ENCODE peak calls at places on chromosomes 11 and 22, in ten cellular contexts. W, V, X, N, M, U, L, T, P and I are unnamed samples.

GRCh38 chr22:19756288-19757128 is 4.1 kb upstream of the TBX1 start:
- DNase-seq in L (no peak), U (peak), M (peak), P (no peak), T (peak), X (peak), N (peak), W (peak), V (peak), I (peak)

GRCh38 chr11:119414321-119414720 is 8.7 kb downstream of the THY1 start:
- DNase-seq in W (no peak), U (no peak), P (no peak), N (no peak), T (no peak), M (no peak), V (no peak), X (no peak), L (no peak), I (no peak)

GRCh38 chr11:110077866-110078325 is 15.3 kb upstream of the ZC3H12C start:
- DNase-seq in T (no peak), X (no peak), M (no peak), U (no peak), P (no peak), N (no peak), V (peak), L (peak), W (no peak), I (no peak)

GRCh38 chr11:14642873-14643696 is 519 bp upstream of the PDE3B start:
- DNase-seq in L (no peak), P (no peak), T (no peak), U (no peak), X (no peak), N (peak), V (peak), W (no peak), M (no peak), I (no peak)

GRCh38 chr11:67158241-67158640 is 39.2 kb downstream of the KDM2A start:
- DNase-seq in N (no peak), P (peak), T (no peak), W (no peak), V (no peak), L (peak), M (no peak), X (no peak), U (no peak), I (no peak)

GRCh38 chr11:44532809-44533208 is 32.7 kb upstream of the CD82 start:
- DNase-seq in U (no peak), N (no peak), L (no peak), W (no peak), M (no peak), P (no peak), T (no peak), V (no peak), X (no peak), I (no peak)

GRCh38 chr11:126607374-126607773 is 251.9 kb downstream of the ST3GAL4 start:
- DNase-seq in W (no peak), L (peak), T (peak), N (peak), X (peak), V (peak), U (peak), P (peak), M (no peak), I (no peak)

GRCh38 chr11:26847459-26847858 is 125.6 kb upstream of the SLC5A12 start:
- DNase-seq in M (no peak), W (no peak), N (no peak), P (no peak), L (no peak), V (no peak), U (no peak), X (no peak), T (no peak), I (no peak)

GRCh38 chr11:77418155-77418980 is 55.5 kb downstream of the PAK1 start:
- DNase-seq in U (no peak), X (no peak), W (no peak), M (no peak), N (no peak), P (no peak), V (no peak), L (no peak), T (peak), I (no peak)

GRCh38 chr11:69448471-69449284 is 32.8 kb upstream of the LINC01488 start:
- DNase-seq in U (no peak), P (no peak), W (no peak), X (no peak), L (no peak), N (no peak), M (no peak), V (no peak), T (no peak), I (no peak)

GRCh38 chr11:95788921-95789505 is 569 bp downstream of the FAM76B start:
- DNase-seq in M (peak), X (no peak), V (peak), W (peak), L (peak), T (peak), U (peak), P (no peak), N (peak), I (peak)

GRCh38 chr22:49562685-49563249 is 264.9 kb downstream of the BRD1 start:
- DNase-seq in V (no peak), M (no peak), X (no peak), W (no peak), L (no peak), N (no peak), T (no peak), P (no peak), U (no peak), I (no peak)

GRCh38 chr22:49564054-49564453 is 263.6 kb downstream of the BRD1 start:
- DNase-seq in M (no peak), N (peak), X (no peak), V (no peak), T (no peak), W (no peak), U (no peak), L (no peak), P (no peak), I (no peak)

GRCh38 chr22:49564666-49565515 is 262.8 kb downstream of the BRD1 start:
- DNase-seq in M (no peak), V (no peak), N (peak), W (no peak), P (no peak), U (no peak), X (no peak), L (no peak), T (no peak), I (no peak)

GRCh38 chr22:49561338-49561737 is 266.3 kb downstream of the BRD1 start:
- DNase-seq in L (no peak), T (no peak), X (peak), N (no peak), V (no peak), W (no peak), U (no peak), P (no peak), M (no peak), I (no peak)

GRCh38 chr22:49561976-49562375 is 265.7 kb downstream of the BRD1 start:
- DNase-seq in U (no peak), L (no peak), V (no peak), T (no peak), X (peak), M (no peak), P (no peak), W (no peak), N (no peak), I (no peak)
- TF ChIP-seq CTCF in U (no peak), L (no peak), V (no peak), T (no peak), X (no peak), M (no peak), P (no peak), W (no peak), N (no peak), I (no peak)

GRCh38 chr11:87035976-87036583 is 1.7 kb upstream of the TMEM135 start:
- DNase-seq in N (no peak), P (no peak), T (no peak), L (no peak), W (no peak), X (no peak), U (no peak), M (no peak), V (no peak), I (no peak)

GRCh38 chr11:87039371-87039770 is 1.6 kb downstream of the TMEM135 start:
- DNase-seq in M (no peak), U (no peak), P (no peak), L (peak), N (no peak), V (no peak), W (no peak), T (no peak), X (no peak), I (no peak)

GRCh38 chr11:87038235-87038960 is 664 bp downstream of the TMEM135 start:
- DNase-seq in X (no peak), V (no peak), L (no peak), P (no peak), T (peak), W (no peak), U (no peak), N (no peak), M (no peak), I (no peak)

GRCh38 chr11:87036756-87037449 is 831 bp upstream of the TMEM135 start:
- DNase-seq in M (no peak), X (no peak), N (no peak), T (no peak), P (no peak), U (no peak), W (peak), V (peak), L (no peak), I (no peak)

DNA sequence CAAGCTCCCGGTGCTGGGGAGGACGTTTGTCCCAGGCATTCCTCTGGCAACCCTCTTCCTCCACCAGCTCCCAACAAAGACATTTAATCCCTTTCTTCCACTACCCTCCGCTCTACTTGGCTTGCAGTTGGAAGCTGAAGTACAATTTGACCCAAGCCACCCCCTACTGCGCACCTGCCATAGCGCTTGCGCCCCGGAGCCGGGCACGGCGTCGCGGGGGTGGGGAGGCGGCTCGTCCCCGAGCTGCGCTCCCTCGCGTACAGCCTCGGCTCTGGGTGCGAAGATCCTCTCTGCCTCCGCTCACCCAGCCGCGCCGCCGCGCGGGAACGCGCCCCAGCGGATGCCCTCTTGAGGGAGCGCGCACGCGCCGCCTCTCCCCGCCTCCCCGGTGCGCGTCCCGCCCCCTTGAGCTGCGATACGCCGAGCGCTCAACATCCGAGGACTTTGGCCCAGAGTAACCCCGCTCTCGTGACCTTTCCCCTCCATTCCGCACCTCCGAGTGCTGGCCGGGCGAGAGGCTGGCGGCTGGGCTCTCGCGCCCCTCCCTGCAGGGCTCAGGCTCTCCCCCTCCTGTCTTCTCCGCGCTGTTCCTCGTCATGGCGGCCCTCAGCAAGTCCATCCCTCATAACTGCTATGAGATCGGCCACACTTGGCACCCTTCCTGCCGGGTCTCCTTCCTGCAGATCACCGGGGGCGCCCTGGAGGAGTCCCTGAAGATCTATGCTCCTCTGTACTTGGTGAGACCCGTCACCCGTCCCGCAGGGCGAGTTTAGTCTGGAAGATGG is at the start of gene TMEM135:
- DNase-seq in V (peak), L (peak), U (peak), T (peak), X (peak), N (peak), M (peak), P (peak), W (peak), I (peak)
- TF ChIP-seq CTCF in V (no peak), L (no peak), U (no peak), T (no peak), X (no peak), N (no peak), M (no peak), P (no peak), W (no peak), I (no peak)

GRCh38 chr22:29030016-29030617 is 31.5 kb downstream of the C22orf31 start:
- DNase-seq in W (no peak), L (no peak), P (no peak), M (no peak), T (no peak), N (no peak), V (peak), U (peak), X (peak), I (no peak)
- TF ChIP-seq CTCF in W (no peak), L (no peak), P (no peak), M (no peak), T (no peak), N (no peak), V (no peak), U (no peak), X (no peak), I (no peak)

GRCh38 chr11:74464746-74465145 is 2.6 kb downstream of the KCNE3 start:
- DNase-seq in P (no peak), X (no peak), L (no peak), U (no peak), M (no peak), V (no peak), W (no peak), N (no peak), T (no peak), I (no peak)
- TF ChIP-seq CTCF in P (no peak), X (no peak), L (no peak), U (no peak), M (no peak), V (no peak), W (no peak), N (no peak), T (no peak), I (no peak)

GRCh38 chr11:6674198-6674597 is 8.9 kb downstream of the MRPL17 start:
- DNase-seq in P (no peak), V (no peak), X (no peak), U (no peak), N (no peak), W (no peak), L (no peak), T (no peak), M (no peak), I (no peak)

GRCh38 chr11:6673523-6673922 is 9.6 kb downstream of the MRPL17 start:
- DNase-seq in M (no peak), V (no peak), L (no peak), T (no peak), U (no peak), X (no peak), P (no peak), N (no peak), W (no peak), I (no peak)

GRCh38 chr11:6670202-6670830 is 12.8 kb downstream of the MRPL17 start:
- DNase-seq in W (no peak), L (no peak), U (no peak), P (no peak), V (no peak), N (no peak), X (no peak), T (no peak), M (no peak), I (no peak)

GRCh38 chr11:6674856-6675255 is 8.3 kb downstream of the MRPL17 start:
- DNase-seq in L (no peak), U (no peak), M (no peak), V (no peak), T (no peak), N (no peak), P (no peak), X (no peak), W (no peak), I (no peak)

GRCh38 chr11:6672006-6672405 is 11.1 kb downstream of the MRPL17 start:
- DNase-seq in L (no peak), V (no peak), U (no peak), X (no peak), N (no peak), M (no peak), W (no peak), P (no peak), T (no peak), I (no peak)
- TF ChIP-seq CTCF in L (no peak), V (no peak), U (no peak), X (no peak), N (no peak), M (no peak), W (no peak), P (no peak), T (no peak), I (no peak)